ENCODE peak calls at places on chromosomes 1 and 21, in five cellular contexts. One of them, this sample, is unnamed.

GRCh38 chr1:59671066-59671952 is 143.4 kb upstream of the HOOK1 start:
- DNase-seq in GM10248: no peak
- DNase-seq in A549: no peak
- DNase-seq in cardiac fibroblast: no peak
- DNase-seq in stomach: no peak
- DNase-seq in this sample: no peak

GRCh38 chr1:157235307-157235706 is 97.1 kb upstream of the ETV3 start:
- DNase-seq in GM10248: no peak
- DNase-seq in A549: no peak
- DNase-seq in cardiac fibroblast: no peak
- DNase-seq in stomach: no peak
- DNase-seq in this sample: no peak

GRCh38 chr1:244834596-244835275 is 722 bp upstream of the COX20 start:
- DNase-seq in GM10248: peak
- DNase-seq in A549: peak
- DNase-seq in cardiac fibroblast: peak
- DNase-seq in stomach: peak
- DNase-seq in this sample: peak

GRCh38 chr21:29449306-29449940 is 150.7 kb downstream of the BACH1 start:
- DNase-seq in GM10248: no peak
- DNase-seq in A549: no peak
- DNase-seq in cardiac fibroblast: peak
- DNase-seq in stomach: no peak
- DNase-seq in this sample: no peak

GRCh38 chr1:190029441-190029840 is 448.2 kb downstream of the BRINP3 start:
- DNase-seq in GM10248: no peak
- DNase-seq in A549: peak
- DNase-seq in cardiac fibroblast: no peak
- DNase-seq in stomach: no peak
- DNase-seq in this sample: no peak

GRCh38 chr1:228060458-228061190 is 21.9 kb upstream of the ARF1 start:
- DNase-seq in GM10248: no peak
- DNase-seq in A549: peak
- DNase-seq in cardiac fibroblast: peak
- DNase-seq in stomach: peak
- DNase-seq in this sample: no peak

GRCh38 chr1:213698092-213698702 is 289.6 kb upstream of the PROX1 start:
- DNase-seq in GM10248: no peak
- DNase-seq in A549: no peak
- DNase-seq in cardiac fibroblast: no peak
- DNase-seq in stomach: no peak
- DNase-seq in this sample: no peak

GRCh38 chr1:93847811-93848288 is 31.2 kb downstream of the DNTTIP2 start:
- DNase-seq in GM10248: peak
- DNase-seq in A549: peak
- DNase-seq in cardiac fibroblast: peak
- DNase-seq in stomach: peak
- DNase-seq in this sample: peak

GRCh38 chr1:201346337-201346939 is 31.0 kb downstream of the TNNT2 start:
- DNase-seq in GM10248: no peak
- DNase-seq in A549: peak
- DNase-seq in cardiac fibroblast: peak
- DNase-seq in stomach: peak
- DNase-seq in this sample: no peak

GRCh38 chr1:91245437-91245836 is 159.2 kb downstream of the HFM1 start:
- DNase-seq in GM10248: no peak
- DNase-seq in A549: no peak
- DNase-seq in cardiac fibroblast: no peak
- DNase-seq in stomach: no peak
- DNase-seq in this sample: no peak

GRCh38 chr1:2179283-2180013 is 15.1 kb downstream of the FAAP20 start:
- DNase-seq in GM10248: no peak
- DNase-seq in A549: no peak
- DNase-seq in cardiac fibroblast: no peak
- DNase-seq in stomach: no peak
- DNase-seq in this sample: no peak

GRCh38 chr1:12438349-12438924 is 179.6 kb downstream of the DHRS3 start:
- DNase-seq in GM10248: peak
- DNase-seq in A549: no peak
- DNase-seq in cardiac fibroblast: peak
- DNase-seq in stomach: no peak
- DNase-seq in this sample: no peak

GRCh38 chr1:169107673-169108160 is 1.2 kb downstream of the ATP1B1 start:
- DNase-seq in GM10248: no peak
- DNase-seq in A549: peak
- DNase-seq in cardiac fibroblast: peak
- DNase-seq in stomach: no peak
- DNase-seq in this sample: no peak

GRCh38 chr1:206768472-206769330 is 1.9 kb upstream of the IL19 start:
- DNase-seq in GM10248: no peak
- DNase-seq in A549: no peak
- DNase-seq in cardiac fibroblast: no peak
- DNase-seq in stomach: no peak
- DNase-seq in this sample: no peak

GRCh38 chr1:155929057-155929456 is 5.2 kb downstream of the KHDC4 start:
- DNase-seq in GM10248: no peak
- DNase-seq in A549: no peak
- DNase-seq in cardiac fibroblast: peak
- DNase-seq in stomach: no peak
- DNase-seq in this sample: no peak

GRCh38 chr1:206541236-206541833 is 34.0 kb downstream of the RASSF5 start:
- DNase-seq in GM10248: no peak
- DNase-seq in A549: no peak
- DNase-seq in cardiac fibroblast: no peak
- DNase-seq in stomach: no peak
- DNase-seq in this sample: no peak

GRCh38 chr1:121516279-121516967 is 331.6 kb downstream of the SRGAP2C start:
- DNase-seq in GM10248: no peak
- DNase-seq in A549: no peak
- DNase-seq in cardiac fibroblast: no peak
- DNase-seq in stomach: no peak
- DNase-seq in this sample: no peak

GRCh38 chr1:173205146-173206051 is 1.7 kb downstream of the TNFSF4 start:
- DNase-seq in GM10248: no peak
- DNase-seq in A549: no peak
- DNase-seq in cardiac fibroblast: peak
- DNase-seq in stomach: no peak
- DNase-seq in this sample: no peak

GRCh38 chr1:64030411-64030810 is 173.0 kb upstream of the UBE2U start:
- DNase-seq in GM10248: no peak
- DNase-seq in A549: no peak
- DNase-seq in cardiac fibroblast: no peak
- DNase-seq in stomach: no peak
- DNase-seq in this sample: no peak

GRCh38 chr1:21666572-21667320 is 2.4 kb downstream of the RAP1GAP start:
- DNase-seq in GM10248: no peak
- DNase-seq in A549: no peak
- DNase-seq in cardiac fibroblast: no peak
- DNase-seq in stomach: peak
- DNase-seq in this sample: no peak

GRCh38 chr1:25516686-25517085 is 26.7 kb upstream of the LDLRAP1 start:
- DNase-seq in GM10248: no peak
- DNase-seq in A549: no peak
- DNase-seq in cardiac fibroblast: no peak
- DNase-seq in stomach: no peak
- DNase-seq in this sample: no peak

GRCh38 chr1:84782311-84782771 is 92.1 kb upstream of the SSX2IP start:
- DNase-seq in GM10248: peak
- DNase-seq in A549: peak
- DNase-seq in cardiac fibroblast: peak
- DNase-seq in stomach: peak
- DNase-seq in this sample: peak

GRCh38 chr21:34235514-34235913 is 128.3 kb upstream of the KCNE2 start:
- DNase-seq in GM10248: no peak
- DNase-seq in A549: no peak
- DNase-seq in cardiac fibroblast: no peak
- DNase-seq in stomach: no peak
- DNase-seq in this sample: no peak
- TF ChIP-seq CTCF in GM10248: no peak
- TF ChIP-seq CTCF in A549: no peak
- TF ChIP-seq CTCF in cardiac fibroblast: no peak
- TF ChIP-seq CTCF in stomach: no peak
- TF ChIP-seq CTCF in this sample: no peak

GRCh38 chr1:32612189-32612881 is 38.0 kb downstream of the ZBTB8OS start:
- DNase-seq in GM10248: peak
- DNase-seq in A549: peak
- DNase-seq in cardiac fibroblast: peak
- DNase-seq in stomach: peak
- DNase-seq in this sample: peak
- TF ChIP-seq CTCF in GM10248: peak
- TF ChIP-seq CTCF in A549: no peak
- TF ChIP-seq CTCF in cardiac fibroblast: peak
- TF ChIP-seq CTCF in stomach: peak
- TF ChIP-seq CTCF in this sample: peak

GRCh38 chr1:68473060-68473459 is 23.3 kb upstream of the RPE65 start:
- DNase-seq in GM10248: no peak
- DNase-seq in A549: no peak
- DNase-seq in cardiac fibroblast: no peak
- DNase-seq in stomach: no peak
- DNase-seq in this sample: no peak

GRCh38 chr1:68464891-68465290 is 15.1 kb upstream of the RPE65 start:
- DNase-seq in GM10248: no peak
- DNase-seq in A549: no peak
- DNase-seq in cardiac fibroblast: no peak
- DNase-seq in stomach: no peak
- DNase-seq in this sample: no peak

DNA sequence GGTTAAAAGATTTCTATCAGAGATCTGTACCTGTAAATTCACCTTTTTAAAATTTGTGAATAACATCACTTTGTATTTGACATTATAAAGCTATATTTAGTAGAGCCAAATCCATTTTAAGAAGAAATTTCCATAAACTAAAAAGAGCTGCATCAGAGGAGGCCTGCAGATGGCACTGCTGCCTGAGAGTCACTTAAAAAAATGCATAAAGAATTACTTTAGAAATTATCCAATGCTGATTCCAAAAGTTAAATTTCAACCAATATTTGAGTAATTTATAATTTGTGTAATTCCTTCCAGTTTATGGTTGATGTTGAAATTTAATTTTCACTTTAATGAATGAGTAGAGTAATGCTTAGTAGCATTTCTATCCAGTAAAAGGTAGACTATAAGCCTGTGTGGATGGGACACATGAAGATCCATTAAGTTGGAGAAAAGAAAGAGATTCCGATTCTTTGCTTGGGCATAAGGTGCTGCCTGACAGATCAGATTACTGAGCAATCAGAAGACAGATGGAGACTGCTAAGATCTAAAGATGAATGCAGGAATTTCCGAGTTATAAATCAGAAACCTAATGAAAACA is 20.7 kb upstream of the RPE65 start:
- DNase-seq in GM10248: no peak
- DNase-seq in A549: peak
- DNase-seq in cardiac fibroblast: peak
- DNase-seq in stomach: no peak
- DNase-seq in this sample: no peak
- TF ChIP-seq CTCF in GM10248: peak
- TF ChIP-seq CTCF in A549: peak
- TF ChIP-seq CTCF in cardiac fibroblast: peak
- TF ChIP-seq CTCF in stomach: no peak
- TF ChIP-seq CTCF in this sample: no peak

GRCh38 chr1:13930151-13930550 is 230.2 kb downstream of the PRDM2 start:
- DNase-seq in GM10248: peak
- DNase-seq in A549: peak
- DNase-seq in cardiac fibroblast: peak
- DNase-seq in stomach: no peak
- DNase-seq in this sample: peak
- TF ChIP-seq CTCF in GM10248: peak
- TF ChIP-seq CTCF in A549: no peak
- TF ChIP-seq CTCF in cardiac fibroblast: peak
- TF ChIP-seq CTCF in stomach: no peak
- TF ChIP-seq CTCF in this sample: peak

GRCh38 chr21:34034369-34035014 is 38.9 kb upstream of the MRPS6 start:
- DNase-seq in GM10248: no peak
- DNase-seq in A549: no peak
- DNase-seq in cardiac fibroblast: no peak
- DNase-seq in stomach: no peak
- DNase-seq in this sample: no peak
- TF ChIP-seq CTCF in GM10248: no peak
- TF ChIP-seq CTCF in A549: no peak
- TF ChIP-seq CTCF in cardiac fibroblast: no peak
- TF ChIP-seq CTCF in stomach: no peak
- TF ChIP-seq CTCF in this sample: no peak

DNA sequence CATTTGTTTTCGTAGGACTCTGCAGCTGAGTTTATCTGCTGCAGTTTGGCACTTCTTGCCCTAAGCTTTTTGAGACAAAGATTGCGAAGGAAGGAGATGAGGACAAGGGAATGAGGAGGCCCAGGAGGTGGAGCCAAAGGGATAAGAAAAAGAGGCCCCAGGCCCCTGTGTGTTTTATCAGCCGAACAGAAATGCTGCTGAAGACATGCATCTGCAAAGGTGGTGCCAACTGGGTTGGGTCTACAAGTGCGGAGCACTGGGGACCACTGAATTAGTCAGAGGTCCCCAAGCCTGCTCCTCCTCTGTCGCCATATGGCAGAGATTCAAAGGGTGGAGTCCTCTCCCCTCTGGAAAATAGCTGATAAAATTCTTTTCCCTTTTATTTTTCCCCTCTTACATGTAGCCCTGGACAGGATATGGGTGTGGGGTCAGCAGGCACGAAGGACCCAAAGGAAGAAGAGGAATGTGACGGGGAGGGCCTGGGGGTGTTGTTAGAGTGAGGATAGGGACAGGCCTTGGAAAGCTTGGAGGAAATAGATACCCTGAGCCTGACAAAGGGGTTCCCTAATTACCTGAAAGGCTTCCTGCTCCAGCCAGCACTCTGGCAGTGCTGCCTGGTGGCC is 2.7 kb downstream of the CD34 start:
- DNase-seq in GM10248: no peak
- DNase-seq in A549: no peak
- DNase-seq in cardiac fibroblast: no peak
- DNase-seq in stomach: no peak
- DNase-seq in this sample: no peak
- TF ChIP-seq CTCF in GM10248: peak
- TF ChIP-seq CTCF in A549: no peak
- TF ChIP-seq CTCF in cardiac fibroblast: no peak
- TF ChIP-seq CTCF in stomach: no peak
- TF ChIP-seq CTCF in this sample: no peak

GRCh38 chr21:28334407-28334806 is 658.3 kb downstream of the LTN1 start:
- DNase-seq in GM10248: no peak
- DNase-seq in A549: no peak
- DNase-seq in cardiac fibroblast: no peak
- DNase-seq in stomach: no peak
- DNase-seq in this sample: no peak

GRCh38 chr21:28333455-28334108 is 659.1 kb downstream of the LTN1 start:
- DNase-seq in GM10248: no peak
- DNase-seq in A549: no peak
- DNase-seq in cardiac fibroblast: peak
- DNase-seq in stomach: no peak
- DNase-seq in this sample: no peak

GRCh38 chr21:28338906-28339305 is 653.8 kb downstream of the LTN1 start:
- DNase-seq in GM10248: no peak
- DNase-seq in A549: no peak
- DNase-seq in cardiac fibroblast: no peak
- DNase-seq in stomach: no peak
- DNase-seq in this sample: no peak

GRCh38 chr21:28337319-28337718 is 655.4 kb downstream of the LTN1 start:
- DNase-seq in GM10248: no peak
- DNase-seq in A549: peak
- DNase-seq in cardiac fibroblast: peak
- DNase-seq in stomach: no peak
- DNase-seq in this sample: no peak

GRCh38 chr21:28336299-28336698 is 656.4 kb downstream of the LTN1 start:
- DNase-seq in GM10248: no peak
- DNase-seq in A549: peak
- DNase-seq in cardiac fibroblast: peak
- DNase-seq in stomach: peak
- DNase-seq in this sample: no peak
- TF ChIP-seq CTCF in GM10248: no peak
- TF ChIP-seq CTCF in A549: no peak
- TF ChIP-seq CTCF in cardiac fibroblast: peak
- TF ChIP-seq CTCF in stomach: peak
- TF ChIP-seq CTCF in this sample: no peak